ENCODE peak calls at places on chromosomes 4 and X, in five cellular contexts. M, J, H, Y and P are unnamed samples.

GRCh38 chr4:89708903-89709361 is 128.0 kb downstream of the SNCA start:
- DNase-seq in Y (peak; percentile 56), M (no peak), J (peak; percentile 50), H (no peak), P (peak; percentile 85)

GRCh38 chrX:83916525-83916924 is 55.6 kb downstream of the CYLC1 start:
- DNase-seq in H (peak; percentile 14), Y (no peak), J (peak; percentile 1), M (no peak), P (peak; percentile 28)

GRCh38 chr4:150462743-150463142 is 119.2 kb upstream of the MAB21L2 start:
- DNase-seq in J (no peak), M (no peak), H (no peak), Y (no peak), P (no peak)

GRCh38 chrX:108298165-108298602 is 140.0 kb downstream of the COL4A6 start:
- DNase-seq in M (no peak), J (no peak), Y (no peak), H (no peak), P (no peak)

GRCh38 chr4:25161599-25161960 is 1.3 kb upstream of the SEPSECS start:
- DNase-seq in H (no peak), M (no peak), Y (peak; percentile 23), J (peak; percentile 14), P (no peak)

GRCh38 chr4:24781999-24782745 is 13.2 kb upstream of the SOD3 start:
- DNase-seq in J (no peak), M (no peak), Y (no peak), H (no peak), P (peak; percentile 8)

GRCh38 chrX:40700640-40701342 is 34.6 kb downstream of the MED14 start:
- DNase-seq in Y (no peak), H (no peak), M (no peak), J (no peak), P (no peak)

GRCh38 chrX:153727108-153727931 is 2.7 kb downstream of the ABCD1 start:
- DNase-seq in J (no peak), M (no peak), Y (peak; percentile 9), H (peak; percentile 45), P (peak; percentile 33)

GRCh38 chrX:128458888-128459287 is 406.7 kb upstream of the ACTRT1 start:
- DNase-seq in M (no peak), J (no peak), Y (peak; percentile 59), H (no peak), P (no peak)

GRCh38 chr4:74042681-74043080 is 4.2 kb upstream of the CXCL3 start:
- DNase-seq in Y (no peak), H (peak; percentile 3), M (no peak), J (no peak), P (no peak)

GRCh38 chr4:35912174-35912573 is 332.1 kb downstream of the ARAP2 start:
- DNase-seq in Y (no peak), H (no peak), J (peak; percentile 4), M (no peak), P (no peak)

GRCh38 chr4:134202136-134202535 is 547 bp upstream of the PABPC4L start:
- DNase-seq in H (no peak), Y (no peak), M (no peak), J (no peak), P (peak; percentile 40)